ENCODE peak calls at places on chromosome 16, in six cellular contexts. U is prostate gland, X is Peyer's patch, A is ovary, E is esophagus squamous epithelium, K is tibial nerve. T is an unnamed sample.

GRCh38 chr16:74449470-74449869 is 28.2 kb upstream of the CLEC18B start:
- DNase-seq in U (no peak), X (no peak), A (no peak), E (no peak), K (peak; percentile 27), T (peak; percentile 49)

GRCh38 chr16:66306366-66307150 is 59.9 kb upstream of the CDH5 start:
- DNase-seq in U (no peak), X (no peak), A (no peak), E (no peak), K (no peak), T (no peak)

GRCh38 chr16:57998484-57998883 is 2.0 kb downstream of the ZNF319 start:
- DNase-seq in U (no peak), X (peak; percentile 40), A (no peak), E (no peak), K (no peak), T (no peak)

GRCh38 chr16:69938981-69939820 is 11.9 kb upstream of the CLEC18A start:
- DNase-seq in U (no peak), X (peak; percentile 13), A (no peak), E (no peak), K (no peak), T (no peak)

GRCh38 chr16:49869731-49870130 is 13.8 kb upstream of the ZNF423 start:
- DNase-seq in U (no peak), X (no peak), A (no peak), E (no peak), K (no peak), T (no peak)

GRCh38 chr16:85646358-85646907 is 33.3 kb downstream of the GSE1 start:
- DNase-seq in U (no peak), X (no peak), A (no peak), E (no peak), K (no peak), T (no peak)

GRCh38 chr16:546909-547770 is 13.1 kb upstream of the PRR35 start:
- DNase-seq in U (peak; percentile 77), X (peak; percentile 49), A (peak; percentile 95), E (no peak), K (peak; percentile 55), T (no peak)

GRCh38 chr16:85983606-85984005 is 84.6 kb downstream of the IRF8 start:
- DNase-seq in U (no peak), X (no peak), A (no peak), E (no peak), K (no peak), T (no peak)

GRCh38 chr16:76541062-76541461 is 263.9 kb downstream of the CNTNAP4 start:
- DNase-seq in U (no peak), X (no peak), A (no peak), E (no peak), K (no peak), T (no peak)

GRCh38 chr16:78996806-78997205 is 603.7 kb downstream of the MAF start:
- DNase-seq in U (no peak), X (no peak), A (no peak), E (no peak), K (no peak), T (no peak)

GRCh38 chr16:87809150-87809902 is 43.5 kb upstream of the KLHDC4 start:
- DNase-seq in U (no peak), X (peak; percentile 39), A (no peak), E (no peak), K (no peak), T (no peak)

GRCh38 chr16:64452446-64452845 is 669.4 kb downstream of the CDH11 start:
- DNase-seq in U (no peak), X (no peak), A (no peak), E (no peak), K (no peak), T (no peak)

GRCh38 chr16:3364774-3365427 is 9.2 kb downstream of the OR2C1 start:
- DNase-seq in U (peak; percentile 79), X (peak; percentile 70), A (peak; percentile 90), E (peak; percentile 53), K (peak; percentile 54), T (no peak)

DNA sequence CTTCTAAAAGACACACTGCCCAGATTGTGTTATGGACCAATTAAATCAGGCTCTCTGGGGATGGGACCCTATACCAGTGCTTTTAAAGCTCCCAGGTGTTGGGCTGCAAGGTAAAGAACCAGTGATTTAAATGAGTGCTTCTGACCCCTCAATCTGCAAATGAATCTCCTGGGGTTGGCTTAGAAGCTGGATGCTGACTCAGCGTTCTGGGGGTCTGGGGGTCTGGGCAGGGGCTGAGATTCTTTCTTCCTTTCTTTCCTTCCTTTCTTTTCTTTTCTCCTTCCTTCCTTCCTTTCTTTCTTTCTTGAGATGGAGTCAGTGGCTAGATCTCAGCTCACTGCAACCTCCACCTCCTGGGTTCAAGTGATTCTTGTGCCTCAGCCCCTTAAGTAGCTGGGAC is 2.0 kb upstream of the TVP23A start:
- DNase-seq in U (no peak), X (no peak), A (no peak), E (no peak), K (no peak), T (no peak)
- TF ChIP-seq POLR2A in U (no peak), X (no peak), A (no peak), E (no peak), K (no peak), T (no peak)

GRCh38 chr16:67872131-67872630 is 671 bp upstream of the EDC4 start:
- DNase-seq in U (no peak), X (no peak), A (no peak), E (no peak), K (no peak), T (no peak)

GRCh38 chr16:67871256-67871655 is 1.6 kb upstream of the EDC4 start:
- DNase-seq in U (no peak), X (no peak), A (no peak), E (no peak), K (no peak), T (no peak)

GRCh38 chr16:67874147-67874771 is 1.4 kb downstream of the EDC4 start:
- DNase-seq in U (no peak), X (no peak), A (no peak), E (no peak), K (no peak), T (no peak)

GRCh38 chr16:67873435-67874146 is 739 bp downstream of the EDC4 start:
- DNase-seq in U (no peak), X (no peak), A (no peak), E (no peak), K (no peak), T (no peak)

GRCh38 chr16:67872631-67873434 is at the start of gene EDC4:
- DNase-seq in U (peak; percentile 48), X (peak; percentile 81), A (peak; percentile 84), E (peak; percentile 16), K (peak; percentile 66), T (peak; percentile 52)
- H3K36me3 ChIP-seq in U (peaks cover 5% of the 10 kb centered on the region), X (no peaks in the 10 kb centered on the region), A (no peaks in the 10 kb centered on the region), E (peaks cover 38% of the 10 kb centered on the region), K (peaks cover 4% of the 10 kb centered on the region), T (peaks cover 35% of the 10 kb centered on the region)

GRCh38 chr16:81832801-81833547 is 53.9 kb downstream of the PLCG2 start:
- DNase-seq in U (no peak), X (no peak), A (no peak), E (no peak), K (no peak), T (no peak)
- TF ChIP-seq POLR2A in U (no peak), X (no peak), A (no peak), E (no peak), K (no peak), T (no peak)

GRCh38 chr16:29835926-29836325 is 15.7 kb downstream of the MVP start:
- DNase-seq in U (no peak), X (no peak), A (no peak), E (no peak), K (no peak), T (no peak)
- H3K36me3 ChIP-seq in U (peaks cover 18% of the 10 kb centered on the region), X (no peaks in the 10 kb centered on the region), A (no peaks in the 10 kb centered on the region), E (peaks cover 61% of the 10 kb centered on the region), K (peaks cover 30% of the 10 kb centered on the region), T (peaks cover 2% of the 10 kb centered on the region)

DNA sequence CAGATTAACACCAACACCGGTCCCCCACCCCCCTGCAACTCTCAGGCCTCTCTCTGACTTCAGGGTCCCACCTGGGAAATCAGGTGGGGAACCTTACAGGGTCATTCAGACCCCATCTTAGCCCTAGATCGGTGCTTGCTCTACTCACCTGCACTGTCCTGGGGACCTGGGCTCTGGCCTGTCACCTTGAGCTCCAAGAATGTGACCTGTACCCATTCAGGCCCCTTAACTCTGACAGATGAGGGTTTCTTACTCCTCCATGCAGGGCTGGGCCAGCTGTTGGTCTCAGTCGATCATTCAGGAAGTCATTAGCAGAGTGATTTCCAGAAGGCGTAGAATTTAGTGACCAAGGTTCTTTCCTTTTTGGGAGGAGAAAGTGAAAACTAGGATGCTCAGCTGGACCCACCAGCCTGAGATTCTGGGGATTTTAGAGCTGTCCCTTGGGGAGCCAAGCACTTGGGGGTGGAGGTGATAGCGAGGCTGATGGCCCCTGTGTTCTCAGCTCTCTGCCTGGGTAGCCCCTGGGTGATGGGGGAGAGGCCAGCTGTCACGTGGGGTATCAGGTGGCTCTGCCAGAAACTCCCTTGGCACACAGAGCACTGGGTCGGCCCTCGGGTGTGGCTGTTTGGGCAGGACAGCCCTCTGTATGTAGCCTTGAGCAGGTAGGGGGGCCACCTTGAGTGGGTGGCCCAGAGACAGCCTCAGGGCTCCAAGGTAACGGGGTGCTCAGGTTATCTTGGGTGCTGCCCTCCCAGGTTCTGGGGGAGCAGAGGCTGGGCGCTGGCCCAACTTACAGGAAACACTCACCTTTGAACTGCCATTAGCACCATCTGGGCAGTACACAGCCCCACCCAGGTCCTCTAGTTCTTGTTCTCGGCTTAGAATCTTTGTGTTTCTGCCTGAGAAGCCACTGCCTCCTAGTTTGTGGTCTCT is 734 bp downstream of the MVP start:
- DNase-seq in U (peak; percentile 61), X (peak; percentile 72), A (peak; percentile 72), E (no peak), K (no peak), T (no peak)
- TF ChIP-seq POLR2A in U (peak; percentile 89), X (peak; percentile 59), A (no peak), E (peak; percentile 29), K (peak; percentile 25), T (peak; percentile 6)